ENCODE peak calls at places on chromosomes 4 and X, in eight cellular contexts. E is brain microvascular endothelial cell, D is ascending aorta, C is fibroblast of the aortic adventitia, S is GM13976, Q is right lobe of liver, A is AG10803, K is PC-3. N is an unnamed sample.

GRCh38 chr4:911871-912490 is 20.1 kb downstream of the GAK start:
- DNase-seq in A (no peak), E (no peak), C (no peak), Q (peak), K (no peak), S (no peak), D (no peak), N (no peak)

GRCh38 chrX:131741103-131741581 is 197.3 kb downstream of the OR13H1 start:
- DNase-seq in S (no peak), D (peak), A (no peak), E (peak), C (peak), K (no peak), Q (peak), N (no peak)

GRCh38 chrX:72245461-72246089 is 6.7 kb upstream of the ERCC6L start:
- DNase-seq in Q (peak), S (peak), E (peak), D (no peak), C (peak), K (peak), A (peak), N (peak)

GRCh38 chr4:75895744-75896314 is 6.4 kb downstream of the PPEF2 start:
- DNase-seq in K (peak), Q (no peak), D (no peak), S (peak), A (peak), C (peak), E (no peak), N (peak)

GRCh38 chr4:32929738-32930688 is 2209.8 kb downstream of the PCDH7 start:
- DNase-seq in A (peak), D (no peak), Q (no peak), S (no peak), E (no peak), K (no peak), C (no peak), N (peak)

GRCh38 chrX:76802698-76803097 is 375.2 kb downstream of the MAGEE1 start:
- DNase-seq in Q (no peak), S (no peak), C (peak), K (peak), D (no peak), E (peak), A (peak), N (peak)

GRCh38 chr4:185088899-185089298 is 54.2 kb upstream of the SLC25A4 start:
- DNase-seq in A (no peak), D (no peak), Q (no peak), K (no peak), S (no peak), C (no peak), E (no peak), N (no peak)

GRCh38 chr4:1237981-1238675 is 10.8 kb downstream of the CTBP1 start:
- DNase-seq in S (no peak), A (no peak), E (no peak), Q (peak), K (no peak), C (no peak), D (peak), N (no peak)

GRCh38 chr4:159003420-159004253 is 99.2 kb upstream of the RAPGEF2 start:
- DNase-seq in E (no peak), S (no peak), A (no peak), D (no peak), C (peak), K (no peak), Q (no peak), N (peak)

GRCh38 chr4:158079661-158080060 is 93.2 kb downstream of the GASK1B start:
- DNase-seq in A (peak), S (no peak), E (no peak), C (peak), Q (no peak), D (no peak), K (no peak), N (no peak)

GRCh38 chrX:139932077-139932900 is 564 bp downstream of the ATP11C start:
- DNase-seq in A (peak), S (peak), C (no peak), Q (peak), D (no peak), E (no peak), K (peak), N (peak)

GRCh38 chr4:67593741-67594175 is 35.2 kb downstream of the STAP1 start:
- DNase-seq in D (no peak), C (peak), E (peak), S (no peak), A (peak), Q (no peak), K (no peak), N (peak)

GRCh38 chr4:125314676-125315570 is at the start of gene FAT4:
- DNase-seq in C (peak), Q (peak), A (peak), K (peak), E (peak), D (peak), S (peak), N (peak)

GRCh38 chr4:184349283-184350039 is 124.9 kb downstream of the IRF2 start:
- DNase-seq in K (no peak), A (no peak), Q (no peak), S (no peak), D (no peak), E (no peak), C (no peak), N (no peak)

GRCh38 chr4:24655971-24656370 is 71.6 kb upstream of the DHX15 start:
- DNase-seq in C (no peak), K (peak), E (no peak), S (no peak), A (no peak), D (no peak), Q (no peak), N (no peak)

GRCh38 chr4:41257257-41257900 is 651 bp downstream of the UCHL1 start:
- DNase-seq in D (no peak), C (peak), S (peak), A (peak), Q (peak), K (no peak), E (peak), N (peak)

GRCh38 chrX:23952984-23953907 is 45.4 kb downstream of the CXorf58 start:
- DNase-seq in Q (no peak), C (no peak), D (no peak), S (peak), K (no peak), E (no peak), A (no peak), N (peak)

GRCh38 chr4:137116144-137116543 is 416.1 kb downstream of the PCDH18 start:
- DNase-seq in K (peak), D (no peak), Q (no peak), A (no peak), C (no peak), E (peak), S (no peak), N (no peak)

GRCh38 chr4:39054497-39054896 is 7.5 kb upstream of the KLHL5 start:
- DNase-seq in D (no peak), E (no peak), C (no peak), A (no peak), K (no peak), S (no peak), Q (no peak), N (no peak)

GRCh38 chr4:87270144-87270543 is 49.7 kb upstream of the KLHL8 start:
- DNase-seq in E (peak), D (no peak), S (no peak), A (peak), C (peak), K (peak), Q (no peak), N (peak)

GRCh38 chr4:74223098-74223497 is 65.2 kb downstream of the MTHFD2L start:
- DNase-seq in A (no peak), K (no peak), Q (no peak), D (no peak), C (no peak), E (no peak), S (no peak), N (no peak)

GRCh38 chr4:93368968-93369367 is 459.6 kb upstream of the ATOH1 start:
- DNase-seq in A (no peak), D (no peak), E (no peak), K (no peak), Q (no peak), S (no peak), C (no peak), N (no peak)
- TF ChIP-seq CTCF in A (no peak), D (no peak), E (no peak), K (no peak), Q (no peak), S (no peak), C (no peak), N (no peak)

GRCh38 chr4:150082241-150082640 is 4.0 kb downstream of the DCLK2 start:
- DNase-seq in S (peak), D (no peak), E (no peak), A (no peak), K (no peak), C (no peak), Q (no peak), N (no peak)

GRCh38 chr4:150080335-150080734 is 2.1 kb downstream of the DCLK2 start:
- DNase-seq in D (no peak), K (no peak), A (peak), C (no peak), Q (no peak), S (no peak), E (peak), N (peak)

GRCh38 chr4:150080875-150081274 is 2.6 kb downstream of the DCLK2 start:
- DNase-seq in Q (no peak), S (no peak), C (no peak), A (no peak), K (peak), D (no peak), E (no peak), N (no peak)

GRCh38 chr4:150078041-150078995 is at the start of gene DCLK2:
- DNase-seq in Q (peak), D (no peak), K (peak), C (peak), S (peak), A (peak), E (peak), N (peak)

DNA sequence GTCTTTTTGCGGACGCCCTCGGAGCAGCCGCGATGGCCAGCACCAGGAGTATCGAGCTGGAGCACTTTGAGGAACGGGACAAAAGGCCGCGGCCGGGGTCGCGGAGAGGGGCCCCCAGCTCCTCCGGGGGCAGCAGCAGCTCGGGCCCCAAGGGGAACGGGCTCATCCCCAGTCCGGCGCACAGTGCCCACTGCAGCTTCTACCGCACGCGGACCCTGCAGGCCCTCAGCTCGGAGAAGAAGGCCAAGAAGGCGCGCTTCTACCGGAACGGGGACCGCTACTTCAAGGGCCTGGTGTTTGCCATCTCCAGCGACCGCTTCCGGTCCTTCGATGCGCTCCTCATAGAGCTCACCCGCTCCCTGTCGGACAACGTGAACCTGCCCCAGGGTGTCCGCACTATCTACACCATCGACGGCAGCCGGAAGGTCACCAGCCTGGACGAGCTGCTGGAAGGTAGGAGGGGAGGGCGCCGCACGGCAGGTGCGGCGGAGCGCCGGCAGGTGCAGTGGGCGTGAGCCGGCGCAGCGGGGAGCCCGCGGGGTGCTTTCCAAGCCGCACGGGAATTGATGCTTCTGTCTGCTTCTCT is 844 bp downstream of the DCLK2 start:
- DNase-seq in S (peak), K (peak), E (peak), C (peak), Q (peak), D (no peak), A (peak), N (peak)
- TF ChIP-seq CTCF in S (no peak), K (peak), E (peak), C (no peak), Q (no peak), D (no peak), A (no peak), N (no peak)

DNA sequence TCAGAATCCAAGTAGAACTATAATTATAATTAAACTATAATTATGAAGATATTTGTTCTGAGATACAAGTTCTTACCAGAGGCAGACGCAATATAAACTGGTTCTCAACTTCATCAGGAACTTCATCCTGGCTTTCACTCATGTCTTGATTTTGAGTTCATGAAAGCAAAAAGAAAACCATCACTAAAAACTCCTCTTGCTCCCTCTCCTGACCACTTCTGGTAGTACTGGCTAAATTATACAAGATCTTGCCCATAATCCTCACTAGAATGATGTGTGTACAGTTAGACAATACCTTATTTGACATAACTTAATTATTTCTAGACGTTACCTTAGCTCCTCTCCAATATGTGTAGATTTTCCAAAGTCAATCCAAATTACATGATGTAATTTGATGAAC is 3.7 kb downstream of the TAF7L start:
- DNase-seq in Q (no peak), S (peak), K (peak), C (peak), E (peak), D (no peak), A (peak), N (peak)
- TF ChIP-seq CTCF in Q (peak), S (peak), K (peak), C (peak), E (peak), D (peak), A (peak), N (peak)

GRCh38 chr4:182265881-182266280 is 22.7 kb downstream of the TENM3 start:
- DNase-seq in C (no peak), Q (peak), K (no peak), A (no peak), S (no peak), D (no peak), E (no peak), N (no peak)
- TF ChIP-seq CTCF in C (no peak), Q (peak), K (no peak), A (no peak), S (no peak), D (no peak), E (peak), N (peak)

GRCh38 chr4:59094505-59094904 is 1984.3 kb upstream of the IGFBP7 start:
- DNase-seq in S (no peak), Q (no peak), E (no peak), D (no peak), K (peak), A (no peak), C (no peak), N (no peak)
- TF ChIP-seq CTCF in S (no peak), Q (no peak), E (no peak), D (no peak), K (peak), A (no peak), C (no peak), N (no peak)

DNA sequence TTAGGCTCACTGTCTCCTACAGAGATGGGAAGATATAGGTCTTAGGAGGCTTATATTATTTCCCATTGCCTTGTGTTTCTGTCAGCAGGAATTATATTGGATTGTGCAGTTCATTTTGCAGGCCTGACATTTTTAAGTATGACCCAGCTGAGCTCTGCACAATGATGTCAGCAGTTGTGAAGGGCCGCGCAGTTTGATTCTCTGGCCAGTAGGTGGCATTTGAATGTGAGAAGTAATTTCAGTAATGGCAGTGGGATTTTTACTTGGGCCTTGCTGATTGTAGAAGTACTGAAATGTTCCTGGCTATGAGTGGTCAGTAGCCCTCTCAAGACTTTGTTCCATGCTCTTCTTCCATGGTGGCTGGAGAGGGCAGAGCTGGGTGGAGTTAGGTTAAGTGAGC is 247.2 kb upstream of the MTMR8 start:
- DNase-seq in S (no peak), D (no peak), K (no peak), E (no peak), Q (no peak), C (no peak), A (no peak), N (no peak)
- TF ChIP-seq CTCF in S (peak), D (no peak), K (peak), E (peak), Q (no peak), C (no peak), A (no peak), N (no peak)

GRCh38 chrX:16836371-16836770 is 33.8 kb downstream of the RBBP7 start:
- DNase-seq in D (no peak), Q (no peak), S (peak), C (no peak), E (no peak), A (peak), K (peak), N (no peak)
- TF ChIP-seq CTCF in D (no peak), Q (no peak), S (peak), C (peak), E (peak), A (peak), K (peak), N (peak)

GRCh38 chr4:26319467-26320158 is 1.2 kb upstream of the RBPJ start:
- DNase-seq in Q (peak), D (peak), A (peak), E (peak), S (peak), K (peak), C (peak), N (peak)
- TF ChIP-seq CTCF in Q (no peak), D (peak), A (no peak), E (no peak), S (peak), K (no peak), C (no peak), N (peak)

DNA sequence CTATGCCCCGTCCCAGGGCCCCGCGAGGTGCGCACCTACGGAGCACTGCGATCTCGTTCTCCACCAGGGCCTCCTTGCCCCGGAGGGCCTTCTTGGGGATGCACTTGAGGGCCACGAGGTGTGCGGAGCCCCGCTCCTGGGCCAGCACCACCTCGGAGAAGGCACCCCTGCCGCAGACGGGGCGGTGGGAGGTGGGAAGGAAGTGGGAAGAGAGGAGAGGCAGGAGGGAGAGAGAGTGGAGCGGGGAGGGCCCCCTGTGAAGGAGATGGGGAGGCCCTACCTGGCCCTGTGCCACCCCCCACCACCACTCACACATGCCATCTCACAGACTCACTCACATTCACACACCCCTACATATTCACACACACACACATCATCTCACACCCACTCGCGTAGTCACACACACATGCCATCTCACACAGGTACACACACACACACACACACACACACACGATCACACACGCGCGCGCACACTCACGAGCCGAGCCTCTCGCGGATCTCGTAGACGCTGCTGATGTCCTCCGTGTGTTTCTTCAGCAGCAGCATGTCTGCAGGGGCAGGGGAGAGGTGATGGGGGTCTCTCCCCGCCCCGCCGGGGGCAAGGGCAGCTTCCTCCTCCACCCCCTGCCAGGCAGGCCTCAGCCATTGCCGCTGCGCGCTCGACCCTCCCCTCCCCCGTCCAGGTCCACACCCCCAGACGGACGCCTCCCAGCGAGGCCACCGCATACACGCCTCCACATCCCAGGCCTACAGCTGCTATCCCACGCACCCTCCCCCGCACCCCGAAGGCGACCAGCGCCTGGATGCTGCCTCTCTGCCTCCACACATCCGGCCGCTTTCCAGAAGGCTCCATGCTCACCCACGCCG is 849 bp downstream of the PNCK start:
- DNase-seq in S (no peak), D (no peak), Q (no peak), E (no peak), K (no peak), A (no peak), C (no peak), N (no peak)
- TF ChIP-seq CTCF in S (no peak), D (no peak), Q (no peak), E (no peak), K (no peak), A (no peak), C (no peak), N (no peak)

DNA sequence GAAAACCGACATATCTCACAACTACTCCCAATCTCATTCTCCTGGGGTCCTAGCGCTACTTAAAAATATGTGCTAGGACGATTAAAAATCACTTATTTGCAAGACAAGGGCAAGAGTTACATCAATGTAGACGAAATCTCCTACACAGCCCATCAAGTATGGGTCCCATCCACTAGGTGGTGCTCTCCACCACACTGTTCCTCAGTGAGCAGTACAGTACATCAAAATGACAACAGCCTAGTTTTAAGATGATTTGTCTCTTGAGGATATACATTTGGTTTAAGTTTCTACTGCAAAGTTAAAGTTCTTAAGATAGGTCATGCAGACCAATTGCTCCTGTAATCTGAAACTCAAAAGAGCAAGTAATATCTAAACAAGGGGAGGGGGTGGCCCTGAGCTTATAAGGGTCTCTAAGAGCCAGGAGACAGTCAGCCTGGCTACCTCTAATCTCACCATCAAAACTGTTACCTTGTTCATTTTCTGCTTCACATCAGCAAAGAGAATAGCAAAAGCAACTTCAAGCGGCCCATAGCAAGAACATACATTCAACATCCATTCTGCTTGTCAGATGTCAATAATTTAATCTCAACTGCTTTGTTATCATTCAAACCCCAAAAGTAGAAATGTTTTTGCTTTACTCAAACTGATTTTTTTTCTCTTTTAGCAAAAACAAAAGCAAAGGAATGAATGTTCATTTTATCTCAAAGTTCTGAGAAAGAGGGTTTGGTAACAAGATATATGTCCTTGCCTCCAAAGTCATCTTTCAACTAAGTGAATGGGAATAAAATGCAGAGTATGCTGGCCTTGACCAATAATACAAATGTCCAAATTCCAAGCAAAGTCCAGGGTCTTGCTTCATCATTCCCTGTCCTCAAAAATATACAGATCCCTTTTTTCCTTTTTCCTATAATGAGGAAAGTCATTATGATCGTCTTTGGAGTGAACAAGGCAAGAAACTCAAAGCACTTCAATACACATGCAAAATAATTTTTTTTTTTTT is 53.1 kb downstream of the STX18 start:
- DNase-seq in S (peak), Q (peak), A (peak), C (peak), E (peak), K (peak), D (no peak), N (peak)
- TF ChIP-seq CTCF in S (peak), Q (peak), A (peak), C (peak), E (peak), K (peak), D (peak), N (peak)